ENCODE peak calls at places on chromosomes 6 and 20, in nine cellular contexts. One of them, this sample, is unnamed.
A peak's percentile ranks its signal among the peaks of the same experiment; 100 is the strongest.

GRCh38 chr6:1703923-1704322 is 94.2 kb downstream of the FOXC1 start:
- DNase-seq in pancreas: no peak
- DNase-seq in fibroblast of lung: no peak
- DNase-seq in GM10248: no peak
- DNase-seq in colonic mucosa: no peak
- DNase-seq in lower lobe of right lung: no peak
- DNase-seq in esophagus squamous epithelium: no peak
- DNase-seq in ovary: no peak
- DNase-seq in endothelial cell: no peak
- DNase-seq in this sample: no peak

GRCh38 chr6:104286641-104287040 is 573.1 kb downstream of the HACE1 start:
- DNase-seq in endothelial cell: no peak
- DNase-seq in GM10248: no peak
- DNase-seq in fibroblast of lung: no peak
- DNase-seq in colonic mucosa: no peak
- DNase-seq in ovary: no peak
- DNase-seq in esophagus squamous epithelium: no peak
- DNase-seq in lower lobe of right lung: no peak
- DNase-seq in pancreas: no peak
- DNase-seq in this sample: no peak

GRCh38 chr6:79713701-79714322 is 82.7 kb downstream of the SH3BGRL2 start:
- DNase-seq in endothelial cell: peak; percentile 63
- DNase-seq in fibroblast of lung: peak; percentile 58
- DNase-seq in GM10248: peak; percentile 24
- DNase-seq in ovary: peak; percentile 16
- DNase-seq in lower lobe of right lung: no peak
- DNase-seq in colonic mucosa: peak; percentile 65
- DNase-seq in pancreas: peak; percentile 24
- DNase-seq in esophagus squamous epithelium: no peak
- DNase-seq in this sample: no peak

GRCh38 chr20:10634190-10634589 is 39.6 kb downstream of the JAG1 start:
- DNase-seq in esophagus squamous epithelium: no peak
- DNase-seq in ovary: no peak
- DNase-seq in colonic mucosa: no peak
- DNase-seq in fibroblast of lung: no peak
- DNase-seq in pancreas: no peak
- DNase-seq in lower lobe of right lung: no peak
- DNase-seq in GM10248: no peak
- DNase-seq in endothelial cell: no peak
- DNase-seq in this sample: no peak

GRCh38 chr20:17995967-17996819 is 27.4 kb downstream of the MGME1 start:
- DNase-seq in pancreas: peak; percentile 24
- DNase-seq in colonic mucosa: peak; percentile 60
- DNase-seq in ovary: peak; percentile 40
- DNase-seq in GM10248: peak; percentile 58
- DNase-seq in endothelial cell: peak; percentile 45
- DNase-seq in lower lobe of right lung: no peak
- DNase-seq in fibroblast of lung: peak; percentile 78
- DNase-seq in esophagus squamous epithelium: no peak
- DNase-seq in this sample: peak; percentile 32

GRCh38 chr6:37096025-37096424 is 73.9 kb upstream of the PIM1 start:
- DNase-seq in lower lobe of right lung: no peak
- DNase-seq in fibroblast of lung: no peak
- DNase-seq in esophagus squamous epithelium: no peak
- DNase-seq in ovary: no peak
- DNase-seq in GM10248: no peak
- DNase-seq in pancreas: no peak
- DNase-seq in colonic mucosa: peak; percentile 32
- DNase-seq in endothelial cell: no peak
- DNase-seq in this sample: no peak

GRCh38 chr6:169230923-169231789 is 22.5 kb downstream of the THBS2 start:
- DNase-seq in GM10248: no peak
- DNase-seq in lower lobe of right lung: no peak
- DNase-seq in fibroblast of lung: no peak
- DNase-seq in esophagus squamous epithelium: no peak
- DNase-seq in ovary: no peak
- DNase-seq in colonic mucosa: peak; percentile 16
- DNase-seq in pancreas: no peak
- DNase-seq in endothelial cell: no peak
- DNase-seq in this sample: no peak

GRCh38 chr6:116779569-116780164 is 14.1 kb upstream of the FAM162B start:
- DNase-seq in lower lobe of right lung: no peak
- DNase-seq in esophagus squamous epithelium: no peak
- DNase-seq in endothelial cell: no peak
- DNase-seq in colonic mucosa: no peak
- DNase-seq in GM10248: peak; percentile 31
- DNase-seq in pancreas: no peak
- DNase-seq in fibroblast of lung: peak; percentile 67
- DNase-seq in ovary: no peak
- DNase-seq in this sample: peak; percentile 5

GRCh38 chr6:169957351-169957963 is 206.0 kb downstream of the ERMARD start:
- DNase-seq in fibroblast of lung: no peak
- DNase-seq in GM10248: no peak
- DNase-seq in colonic mucosa: peak; percentile 11
- DNase-seq in endothelial cell: no peak
- DNase-seq in esophagus squamous epithelium: no peak
- DNase-seq in ovary: peak; percentile 6
- DNase-seq in lower lobe of right lung: no peak
- DNase-seq in pancreas: peak; percentile 0
- DNase-seq in this sample: no peak

GRCh38 chr6:25309886-25310285 is 30.7 kb downstream of the CARMIL1 start:
- DNase-seq in GM10248: no peak
- DNase-seq in ovary: no peak
- DNase-seq in pancreas: no peak
- DNase-seq in colonic mucosa: no peak
- DNase-seq in fibroblast of lung: no peak
- DNase-seq in lower lobe of right lung: no peak
- DNase-seq in esophagus squamous epithelium: no peak
- DNase-seq in endothelial cell: no peak
- DNase-seq in this sample: no peak

GRCh38 chr6:68761985-68762384 is 126.9 kb downstream of the ADGRB3 start:
- DNase-seq in GM10248: no peak
- DNase-seq in pancreas: no peak
- DNase-seq in endothelial cell: no peak
- DNase-seq in esophagus squamous epithelium: no peak
- DNase-seq in ovary: no peak
- DNase-seq in fibroblast of lung: no peak
- DNase-seq in colonic mucosa: no peak
- DNase-seq in lower lobe of right lung: no peak
- DNase-seq in this sample: no peak

GRCh38 chr6:115945306-115945705 is 115.4 kb downstream of the FRK start:
- DNase-seq in GM10248: no peak
- DNase-seq in fibroblast of lung: no peak
- DNase-seq in lower lobe of right lung: no peak
- DNase-seq in esophagus squamous epithelium: no peak
- DNase-seq in ovary: no peak
- DNase-seq in endothelial cell: no peak
- DNase-seq in colonic mucosa: no peak
- DNase-seq in pancreas: no peak
- DNase-seq in this sample: no peak

GRCh38 chr20:7301807-7302206 is 534.3 kb downstream of the BMP2 start:
- DNase-seq in pancreas: no peak
- DNase-seq in lower lobe of right lung: no peak
- DNase-seq in GM10248: no peak
- DNase-seq in colonic mucosa: no peak
- DNase-seq in fibroblast of lung: no peak
- DNase-seq in endothelial cell: no peak
- DNase-seq in esophagus squamous epithelium: no peak
- DNase-seq in ovary: no peak
- DNase-seq in this sample: no peak

GRCh38 chr20:20399705-20400104 is 31.8 kb downstream of the INSM1 start:
- DNase-seq in colonic mucosa: no peak
- DNase-seq in GM10248: no peak
- DNase-seq in endothelial cell: no peak
- DNase-seq in ovary: no peak
- DNase-seq in fibroblast of lung: no peak
- DNase-seq in pancreas: no peak
- DNase-seq in esophagus squamous epithelium: no peak
- DNase-seq in lower lobe of right lung: no peak
- DNase-seq in this sample: no peak

GRCh38 chr6:156954781-156955180 is 177.6 kb downstream of the ARID1B start:
- DNase-seq in ovary: no peak
- DNase-seq in esophagus squamous epithelium: no peak
- DNase-seq in lower lobe of right lung: no peak
- DNase-seq in endothelial cell: no peak
- DNase-seq in fibroblast of lung: no peak
- DNase-seq in pancreas: no peak
- DNase-seq in GM10248: no peak
- DNase-seq in colonic mucosa: no peak
- DNase-seq in this sample: no peak

GRCh38 chr6:156953125-156953477 is 175.9 kb downstream of the ARID1B start:
- DNase-seq in pancreas: no peak
- DNase-seq in lower lobe of right lung: no peak
- DNase-seq in GM10248: no peak
- DNase-seq in colonic mucosa: no peak
- DNase-seq in fibroblast of lung: no peak
- DNase-seq in esophagus squamous epithelium: no peak
- DNase-seq in endothelial cell: no peak
- DNase-seq in ovary: no peak
- DNase-seq in this sample: no peak

GRCh38 chr6:156954191-156954590 is 177.0 kb downstream of the ARID1B start:
- DNase-seq in endothelial cell: no peak
- DNase-seq in pancreas: no peak
- DNase-seq in GM10248: no peak
- DNase-seq in lower lobe of right lung: no peak
- DNase-seq in esophagus squamous epithelium: no peak
- DNase-seq in colonic mucosa: no peak
- DNase-seq in fibroblast of lung: no peak
- DNase-seq in ovary: no peak
- DNase-seq in this sample: no peak

GRCh38 chr6:156952401-156952800 is 175.2 kb downstream of the ARID1B start:
- DNase-seq in ovary: no peak
- DNase-seq in colonic mucosa: no peak
- DNase-seq in lower lobe of right lung: no peak
- DNase-seq in endothelial cell: no peak
- DNase-seq in fibroblast of lung: no peak
- DNase-seq in pancreas: no peak
- DNase-seq in esophagus squamous epithelium: no peak
- DNase-seq in GM10248: no peak
- DNase-seq in this sample: no peak

GRCh38 chr6:156953478-156954146 is 176.4 kb downstream of the ARID1B start:
- DNase-seq in fibroblast of lung: peak; percentile 97
- DNase-seq in pancreas: no peak
- DNase-seq in ovary: no peak
- DNase-seq in lower lobe of right lung: no peak
- DNase-seq in GM10248: peak; percentile 41
- DNase-seq in colonic mucosa: no peak
- DNase-seq in endothelial cell: no peak
- DNase-seq in esophagus squamous epithelium: no peak
- DNase-seq in this sample: peak; percentile 94
- TF ChIP-seq CTCF in fibroblast of lung: peak; percentile 50
- TF ChIP-seq CTCF in pancreas: no peak
- TF ChIP-seq CTCF in ovary: no peak
- TF ChIP-seq CTCF in lower lobe of right lung: peak; percentile 25
- TF ChIP-seq CTCF in GM10248: no peak
- TF ChIP-seq CTCF in colonic mucosa: no peak
- TF ChIP-seq CTCF in endothelial cell: no peak
- TF ChIP-seq CTCF in esophagus squamous epithelium: peak; percentile 36
- TF ChIP-seq CTCF in this sample: peak; percentile 24

DNA sequence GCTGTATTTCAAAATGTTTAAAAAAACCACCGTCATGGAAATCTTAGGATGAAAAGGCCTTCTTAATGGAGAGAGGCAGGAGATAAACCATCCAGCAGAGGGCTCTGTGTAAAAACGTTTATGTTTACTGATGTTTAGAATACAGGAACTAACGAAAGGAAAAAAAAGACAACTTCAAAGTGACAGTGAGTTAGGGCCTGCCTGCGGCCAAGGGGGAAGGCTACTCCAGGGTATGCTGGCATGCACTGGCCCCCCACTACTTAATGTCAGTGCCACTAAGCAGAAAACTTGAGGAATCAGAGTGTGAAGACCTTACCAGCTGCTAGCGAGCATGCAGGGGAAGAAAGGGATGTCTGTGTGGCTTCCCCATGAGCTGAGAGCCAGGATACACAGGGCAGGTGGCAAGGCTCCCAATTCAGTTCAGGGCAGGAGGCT is 47.7 kb downstream of the AKAP7 start:
- DNase-seq in pancreas: no peak
- DNase-seq in fibroblast of lung: peak; percentile 65
- DNase-seq in GM10248: no peak
- DNase-seq in ovary: no peak
- DNase-seq in esophagus squamous epithelium: no peak
- DNase-seq in colonic mucosa: no peak
- DNase-seq in lower lobe of right lung: no peak
- DNase-seq in endothelial cell: peak; percentile 15
- DNase-seq in this sample: no peak
- TF ChIP-seq CTCF in pancreas: no peak
- TF ChIP-seq CTCF in fibroblast of lung: peak; percentile 69
- TF ChIP-seq CTCF in GM10248: peak; percentile 19
- TF ChIP-seq CTCF in ovary: no peak
- TF ChIP-seq CTCF in esophagus squamous epithelium: peak; percentile 17
- TF ChIP-seq CTCF in colonic mucosa: peak; percentile 23
- TF ChIP-seq CTCF in lower lobe of right lung: peak; percentile 39
- TF ChIP-seq CTCF in endothelial cell: peak; percentile 42
- TF ChIP-seq CTCF in this sample: peak; percentile 60

GRCh38 chr6:4840169-4840568 is 64.0 kb downstream of the CDYL start:
- DNase-seq in lower lobe of right lung: no peak
- DNase-seq in ovary: no peak
- DNase-seq in esophagus squamous epithelium: no peak
- DNase-seq in endothelial cell: no peak
- DNase-seq in GM10248: no peak
- DNase-seq in pancreas: no peak
- DNase-seq in colonic mucosa: no peak
- DNase-seq in fibroblast of lung: no peak
- DNase-seq in this sample: no peak

GRCh38 chr6:4846387-4846786 is 70.2 kb downstream of the CDYL start:
- DNase-seq in fibroblast of lung: no peak
- DNase-seq in pancreas: no peak
- DNase-seq in esophagus squamous epithelium: no peak
- DNase-seq in ovary: no peak
- DNase-seq in GM10248: no peak
- DNase-seq in endothelial cell: no peak
- DNase-seq in colonic mucosa: no peak
- DNase-seq in lower lobe of right lung: no peak
- DNase-seq in this sample: no peak

GRCh38 chr6:4848382-4849068 is 72.3 kb downstream of the CDYL start:
- DNase-seq in endothelial cell: peak; percentile 23
- DNase-seq in fibroblast of lung: peak; percentile 12
- DNase-seq in colonic mucosa: no peak
- DNase-seq in GM10248: no peak
- DNase-seq in lower lobe of right lung: no peak
- DNase-seq in pancreas: no peak
- DNase-seq in esophagus squamous epithelium: no peak
- DNase-seq in ovary: no peak
- DNase-seq in this sample: no peak

GRCh38 chr6:4849214-4849613 is 73.0 kb downstream of the CDYL start:
- DNase-seq in GM10248: no peak
- DNase-seq in pancreas: no peak
- DNase-seq in colonic mucosa: no peak
- DNase-seq in endothelial cell: no peak
- DNase-seq in ovary: no peak
- DNase-seq in lower lobe of right lung: no peak
- DNase-seq in fibroblast of lung: no peak
- DNase-seq in esophagus squamous epithelium: no peak
- DNase-seq in this sample: no peak

GRCh38 chr6:4844108-4844507 is 67.9 kb downstream of the CDYL start:
- DNase-seq in fibroblast of lung: no peak
- DNase-seq in GM10248: no peak
- DNase-seq in pancreas: no peak
- DNase-seq in endothelial cell: no peak
- DNase-seq in ovary: no peak
- DNase-seq in esophagus squamous epithelium: no peak
- DNase-seq in colonic mucosa: no peak
- DNase-seq in lower lobe of right lung: no peak
- DNase-seq in this sample: no peak
- TF ChIP-seq CTCF in fibroblast of lung: no peak
- TF ChIP-seq CTCF in GM10248: peak; percentile 24
- TF ChIP-seq CTCF in pancreas: no peak
- TF ChIP-seq CTCF in endothelial cell: peak; percentile 64
- TF ChIP-seq CTCF in ovary: no peak
- TF ChIP-seq CTCF in esophagus squamous epithelium: no peak
- TF ChIP-seq CTCF in colonic mucosa: no peak
- TF ChIP-seq CTCF in lower lobe of right lung: peak; percentile 13
- TF ChIP-seq CTCF in this sample: no peak

GRCh38 chr6:12275084-12275483 is 15.1 kb upstream of the EDN1 start:
- DNase-seq in endothelial cell: no peak
- DNase-seq in ovary: no peak
- DNase-seq in lower lobe of right lung: no peak
- DNase-seq in fibroblast of lung: no peak
- DNase-seq in esophagus squamous epithelium: no peak
- DNase-seq in GM10248: no peak
- DNase-seq in colonic mucosa: no peak
- DNase-seq in pancreas: no peak
- DNase-seq in this sample: no peak
- TF ChIP-seq CTCF in endothelial cell: no peak
- TF ChIP-seq CTCF in ovary: no peak
- TF ChIP-seq CTCF in lower lobe of right lung: no peak
- TF ChIP-seq CTCF in fibroblast of lung: no peak
- TF ChIP-seq CTCF in esophagus squamous epithelium: no peak
- TF ChIP-seq CTCF in GM10248: no peak
- TF ChIP-seq CTCF in colonic mucosa: no peak
- TF ChIP-seq CTCF in pancreas: no peak
- TF ChIP-seq CTCF in this sample: no peak